ENCODE peak calls at places on chromosomes 7 and 10, in four cellular contexts. N is GM23338, S is astrocyte of the spinal cord, O is fibroblast of lung. L is an unnamed sample.

GRCh38 chr7:131008840-131009651 is 275.0 kb upstream of the KLF14 start:
- DNase-seq in N (no peak), O (peak; percentile 57), S (peak; percentile 68), L (no peak)

GRCh38 chr7:100682228-100682741 is 8.7 kb downstream of the GNB2 start:
- DNase-seq in S (peak; percentile 53), O (no peak), N (no peak), L (no peak)

GRCh38 chr10:27192284-27192683 is 37.1 kb downstream of the MASTL start:
- DNase-seq in S (peak; percentile 92), N (no peak), O (peak; percentile 95), L (peak; percentile 51)

GRCh38 chr10:23293145-23293724 is 51.4 kb downstream of the C10orf67 start:
- DNase-seq in N (peak; percentile 92), O (peak; percentile 31), S (peak; percentile 11), L (no peak)

GRCh38 chr10:64277536-64277935 is 756.3 kb downstream of the REEP3 start:
- DNase-seq in N (no peak), S (no peak), O (no peak), L (no peak)

GRCh38 chr10:89531359-89531758 is 4.0 kb downstream of the SLC16A12 start:
- DNase-seq in S (no peak), N (no peak), O (no peak), L (no peak)

GRCh38 chr7:132783824-132784223 is 207.6 kb upstream of the PLXNA4 start:
- DNase-seq in N (no peak), S (peak; percentile 92), O (peak; percentile 85), L (peak; percentile 5)

GRCh38 chr10:88091490-88092061 is 228.2 kb downstream of the PTEN start:
- DNase-seq in N (no peak), S (no peak), O (no peak), L (no peak)

GRCh38 chr10:59606551-59606961 is 103.1 kb downstream of the SLC16A9 start:
- DNase-seq in S (peak; percentile 18), O (peak; percentile 66), N (no peak), L (no peak)

GRCh38 chr7:91883676-91884362 is 3.3 kb upstream of the MTERF1 start:
- DNase-seq in O (no peak), N (no peak), S (peak; percentile 65), L (no peak)

GRCh38 chr7:95636140-95636539 is 39.8 kb upstream of the PDK4 start:
- DNase-seq in O (peak; percentile 21), N (peak; percentile 6), S (peak; percentile 47), L (no peak)

GRCh38 chr7:146027243-146027642 is 89.4 kb upstream of the CNTNAP2 start:
- DNase-seq in S (no peak), O (no peak), N (no peak), L (no peak)

GRCh38 chr10:3987142-3987974 is 202.3 kb upstream of the KLF6 start:
- DNase-seq in O (no peak), N (no peak), S (peak; percentile 38), L (no peak)

GRCh38 chr10:63588436-63589180 is 67.4 kb downstream of the REEP3 start:
- DNase-seq in N (no peak), O (peak; percentile 27), S (no peak), L (no peak)

GRCh38 chr7:117951285-117951684 is 78.0 kb upstream of the CTTNBP2 start:
- DNase-seq in N (no peak), S (no peak), O (no peak), L (no peak)

GRCh38 chr7:117946201-117946633 is 73.0 kb upstream of the CTTNBP2 start:
- DNase-seq in O (peak; percentile 10), S (peak; percentile 61), N (peak; percentile 30), L (no peak)

GRCh38 chr7:117951711-117952280 is 78.6 kb upstream of the CTTNBP2 start:
- DNase-seq in N (no peak), O (no peak), S (no peak), L (no peak)

GRCh38 chr7:117950601-117951278 is 77.5 kb upstream of the CTTNBP2 start:
- DNase-seq in O (no peak), N (no peak), S (no peak), L (no peak)

GRCh38 chr7:117949232-117949631 is 76.0 kb upstream of the CTTNBP2 start:
- DNase-seq in S (peak; percentile 35), N (no peak), O (peak; percentile 8), L (no peak)
- TF ChIP-seq CTCF in S (peak; percentile 38), N (no peak), O (no peak), L (no peak)

GRCh38 chr7:45073031-45073842 is 15.5 kb downstream of the NACAD start:
- DNase-seq in O (no peak), N (peak; percentile 25), S (no peak), L (no peak)
- TF ChIP-seq CTCF in O (no peak), N (no peak), S (no peak), L (no peak)

GRCh38 chr7:134331393-134331792 is 14.7 kb upstream of the SLC35B4 start:
- DNase-seq in O (no peak), N (no peak), S (no peak), L (no peak)

GRCh38 chr7:134328900-134329299 is 12.2 kb upstream of the SLC35B4 start:
- DNase-seq in O (no peak), S (no peak), N (no peak), L (no peak)

GRCh38 chr7:134329614-134330316 is 13.0 kb upstream of the SLC35B4 start:
- DNase-seq in N (no peak), S (no peak), O (no peak), L (no peak)

GRCh38 chr7:134330990-134331389 is 14.3 kb upstream of the SLC35B4 start:
- DNase-seq in S (no peak), O (no peak), N (no peak), L (no peak)

DNA sequence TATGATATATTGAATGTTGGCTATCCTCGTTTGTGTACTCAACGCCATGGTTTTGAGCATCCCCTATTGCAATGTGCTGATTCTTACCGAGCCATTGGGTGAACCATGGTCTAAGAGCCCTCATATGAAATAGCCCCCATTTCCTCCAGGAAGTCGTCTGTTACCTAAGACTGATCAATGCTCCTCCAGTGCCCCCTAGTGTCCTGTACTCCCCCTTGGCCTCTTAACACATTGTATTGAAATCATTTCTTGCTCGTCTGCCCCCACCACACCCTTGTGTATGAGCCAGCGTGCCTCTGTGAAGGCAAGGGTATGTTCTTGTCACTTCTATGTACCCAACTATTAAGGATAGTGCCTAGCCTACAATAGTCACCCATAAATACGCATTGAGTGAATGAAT is 11.2 kb upstream of the SLC35B4 start:
- DNase-seq in O (peak; percentile 64), S (peak; percentile 47), N (peak; percentile 90), L (peak; percentile 20)
- TF ChIP-seq CTCF in O (peak; percentile 59), S (peak; percentile 63), N (peak; percentile 82), L (peak; percentile 46)

GRCh38 chr7:75961194-75961593 is 33.2 kb downstream of the TMEM120A start:
- DNase-seq in S (no peak), N (peak; percentile 65), O (no peak), L (no peak)
- TF ChIP-seq CTCF in S (peak; percentile 22), N (peak; percentile 39), O (no peak), L (no peak)